ENCODE peak calls at places on chromosomes 4 and X, in five cellular contexts. O, C, H, M and V are unnamed samples.

GRCh38 chr4:30068234-30068633 is 651.9 kb upstream of the PCDH7 start:
- DNase-seq in M (no peak), O (no peak), C (no peak), H (no peak), V (no peak)

GRCh38 chrX:68895339-68896250 is 66.8 kb downstream of the EFNB1 start:
- DNase-seq in O (peak), H (no peak), M (peak), C (peak), V (no peak)

GRCh38 chr4:3042226-3042625 is 32.1 kb downstream of the HTT-AS start:
- DNase-seq in C (no peak), O (no peak), H (no peak), M (no peak), V (no peak)

GRCh38 chr4:89615056-89615455 is 221.9 kb downstream of the SNCA start:
- DNase-seq in M (no peak), O (no peak), C (no peak), H (no peak), V (no peak)

GRCh38 chr4:118969359-118969758 is 80.7 kb downstream of the SYNPO2 start:
- DNase-seq in M (peak), C (no peak), H (no peak), O (peak), V (no peak)

GRCh38 chr4:1045595-1046201 is 34.3 kb downstream of the FGFRL1 start:
- DNase-seq in O (no peak), H (no peak), C (no peak), M (no peak), V (no peak)

GRCh38 chrX:71210829-71211228 is 12.2 kb upstream of the GJB1 start:
- DNase-seq in C (no peak), O (no peak), M (no peak), H (no peak), V (no peak)

GRCh38 chrX:108025954-108026616 is 18.8 kb upstream of the VSIG1 start:
- DNase-seq in O (no peak), M (no peak), C (no peak), H (no peak), V (no peak)

GRCh38 chr4:87911252-87911774 is 64.2 kb upstream of the SPP1 start:
- DNase-seq in H (no peak), O (no peak), C (no peak), M (peak), V (no peak)

GRCh38 chrX:45068555-45068954 is 132.1 kb downstream of the DIPK2B start:
- DNase-seq in M (no peak), O (no peak), C (no peak), H (no peak), V (no peak)

GRCh38 chr4:74632634-74633033 is 161.7 kb downstream of the BTC start:
- DNase-seq in O (no peak), M (no peak), H (no peak), C (no peak), V (no peak)

GRCh38 chr4:9924750-9925149 is 96.5 kb downstream of the SLC2A9 start:
- DNase-seq in C (no peak), M (no peak), H (no peak), O (no peak), V (no peak)

GRCh38 chrX:47214435-47215077 is 3.9 kb upstream of the CDK16 start:
- DNase-seq in M (no peak), O (no peak), H (no peak), C (no peak), V (no peak)

GRCh38 chr4:97645437-97645836 is 497.8 kb downstream of the STPG2 start:
- DNase-seq in H (no peak), M (no peak), O (no peak), C (no peak), V (no peak)

GRCh38 chr4:183200453-183200852 is 101.4 kb downstream of the WWC2 start:
- DNase-seq in O (no peak), M (no peak), H (no peak), C (no peak), V (no peak)

GRCh38 chr4:34417160-34417559 is 1827.2 kb downstream of the ARAP2 start:
- DNase-seq in M (no peak), C (no peak), O (no peak), H (no peak), V (no peak)

GRCh38 chrX:47080915-47081236 is 2.6 kb downstream of the RGN start:
- DNase-seq in M (no peak), H (no peak), C (no peak), O (no peak), V (no peak)

DNA sequence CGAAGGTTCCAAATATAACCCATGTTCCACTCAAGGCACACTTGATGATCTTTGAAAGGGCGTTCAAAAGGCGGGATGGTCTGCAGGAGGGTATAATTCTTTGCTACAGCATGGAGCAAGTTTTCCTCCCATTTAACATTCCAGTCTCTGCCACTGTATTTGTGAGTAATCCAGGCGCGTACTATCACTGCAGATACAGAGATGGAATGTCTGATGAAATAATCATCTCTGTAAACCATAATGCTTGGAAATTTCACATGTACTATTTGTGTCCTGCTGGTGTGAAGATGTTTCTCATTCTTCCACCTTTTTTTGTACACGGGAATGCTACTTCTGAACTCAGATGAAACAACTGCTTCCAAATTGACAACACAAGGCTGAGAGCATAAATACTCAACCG is 15.5 kb downstream of the SEL1L3 start:
- DNase-seq in M (no peak), H (no peak), C (no peak), O (no peak), V (no peak)
- TF ChIP-seq GABPA in M (no peak), H (no peak), C (no peak), O (no peak), V (no peak)

DNA sequence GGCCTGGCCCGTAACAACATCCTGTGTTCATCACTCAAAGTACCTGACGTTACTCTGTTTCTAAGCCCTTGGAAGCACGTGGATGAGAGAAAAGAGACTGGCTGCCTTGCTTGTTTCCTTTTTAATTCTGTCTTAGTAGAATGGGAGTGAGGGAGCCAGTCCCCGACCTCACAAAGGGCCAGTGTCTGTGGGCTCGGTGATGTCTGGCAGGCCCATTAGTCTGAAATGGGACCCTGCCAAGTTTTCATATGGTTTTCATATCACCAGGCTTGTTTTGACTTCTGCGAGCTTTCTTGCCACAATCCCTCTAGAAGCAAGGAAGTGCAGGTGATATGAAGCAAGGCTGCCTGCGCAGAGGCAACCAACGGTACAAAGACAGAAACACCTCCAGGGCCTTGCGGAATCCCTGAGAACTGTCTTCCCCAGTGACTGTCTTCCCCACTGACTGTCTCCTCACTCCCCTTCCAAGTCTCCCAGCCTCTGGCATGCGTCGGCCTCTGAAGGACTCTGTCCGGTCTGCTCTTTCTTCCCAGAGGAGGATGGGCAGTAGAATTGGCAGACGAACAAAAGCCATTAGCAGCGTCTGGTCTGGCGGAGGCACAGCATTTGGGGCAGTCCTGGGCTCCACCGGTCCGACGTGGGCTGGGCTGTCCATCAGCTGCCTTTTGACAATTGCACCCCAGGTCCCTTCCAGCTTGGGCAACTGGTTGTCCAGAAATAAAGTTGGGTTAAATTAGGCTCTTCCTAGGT is 20.2 kb upstream of the RASL11B start:
- DNase-seq in O (peak), H (no peak), M (no peak), C (no peak), V (no peak)
- TF ChIP-seq REST in O (no peak), H (no peak), M (no peak), C (no peak), V (no peak)

DNA sequence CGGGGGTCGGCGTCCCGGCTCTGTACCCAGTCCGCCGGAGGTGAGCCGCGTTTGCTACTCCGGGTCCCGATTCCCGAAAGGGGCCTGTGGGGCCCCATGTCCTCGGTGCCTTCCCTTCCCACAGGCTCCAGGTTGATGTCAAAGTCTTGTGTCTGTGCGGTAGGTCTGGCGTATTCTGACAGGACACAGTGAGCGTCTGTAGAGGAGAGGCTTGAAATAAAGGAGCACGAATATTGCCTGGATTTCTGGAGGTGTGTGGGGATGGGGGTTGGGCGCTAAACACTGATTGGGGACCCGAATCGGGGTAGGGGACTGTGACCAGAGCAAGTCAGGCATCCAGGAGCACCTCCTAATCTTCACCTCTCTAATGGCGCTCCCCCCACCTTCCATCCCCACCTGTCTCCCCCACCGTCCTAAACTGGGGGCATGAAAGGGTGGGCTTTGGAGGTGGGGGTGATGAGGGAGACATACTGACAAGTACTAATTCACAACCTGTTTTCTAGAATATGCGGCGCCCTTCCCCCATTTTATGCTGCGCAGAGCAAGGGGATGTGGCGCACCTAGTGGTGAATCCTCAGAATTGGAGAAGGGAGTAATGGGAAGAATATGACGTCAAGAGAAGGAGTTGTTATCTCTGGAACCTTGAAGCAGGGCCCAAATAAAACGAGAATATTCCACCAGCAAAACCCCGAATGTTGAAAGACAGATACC is 874 bp downstream of the GPRASP2 start:
- DNase-seq in H (no peak), C (peak), O (peak), M (no peak), V (no peak)
- H3K27ac ChIP-seq in H (no peak), C (no peak), O (peak), M (no peak), V (no peak)

DNA sequence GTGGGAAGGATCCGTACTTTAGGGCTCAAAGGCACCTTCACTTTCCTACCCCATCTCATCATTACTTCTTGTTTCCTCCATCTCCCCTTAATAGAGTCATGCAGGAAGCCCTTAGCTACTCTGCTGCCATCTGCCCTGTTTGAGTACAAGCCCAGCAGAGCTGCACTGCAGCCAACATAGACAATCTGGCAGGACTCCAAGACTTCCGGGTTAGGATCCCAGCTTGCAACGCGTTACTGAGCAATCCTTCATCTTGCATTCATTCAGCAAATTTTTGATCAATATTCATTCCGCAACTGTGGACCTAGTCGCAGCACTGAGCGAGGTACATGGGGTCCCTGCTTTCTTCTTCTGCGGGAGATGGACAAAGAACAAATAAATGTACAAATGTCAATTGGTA is 344.9 kb downstream of the BCOR start:
- DNase-seq in C (no peak), H (no peak), M (no peak), O (no peak), V (peak)
- TF ChIP-seq GABPA in C (no peak), H (no peak), M (no peak), O (no peak), V (no peak)

DNA sequence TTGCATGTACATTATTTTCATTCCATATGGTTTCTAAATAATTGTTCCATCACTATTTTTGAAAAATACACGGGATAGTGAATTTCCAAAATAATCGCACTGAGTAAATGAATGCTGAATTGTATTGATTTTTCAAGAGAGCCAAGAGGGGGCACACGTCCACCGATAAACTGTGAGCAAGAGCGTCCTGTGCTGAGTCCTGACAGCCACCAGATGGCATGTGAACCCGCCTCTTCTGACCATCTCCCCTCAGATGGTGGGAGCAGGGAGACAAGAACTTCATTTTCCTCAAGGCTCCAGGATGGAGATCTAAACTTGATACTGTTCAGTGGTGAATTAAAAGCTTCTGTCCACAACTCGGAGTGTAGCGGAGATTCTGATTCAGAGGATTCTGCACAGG is 30.6 kb upstream of the IL9R start:
- DNase-seq in M (peak), C (peak), O (peak), H (peak), V (peak)
- TF ChIP-seq REST in M (no peak), C (no peak), O (no peak), H (no peak), V (no peak)

GRCh38 chr4:128517739-128518510 is 230.3 kb upstream of the PGRMC2 start:
- DNase-seq in C (peak), O (peak), H (peak), M (peak), V (peak)

GRCh38 chr4:128517096-128517738 is 229.6 kb upstream of the PGRMC2 start:
- DNase-seq in O (no peak), M (no peak), H (no peak), C (peak), V (no peak)

GRCh38 chr4:128521156-128521555 is 233.5 kb upstream of the PGRMC2 start:
- DNase-seq in C (no peak), H (no peak), O (no peak), M (peak), V (no peak)

GRCh38 chr4:128521634-128522253 is 234.1 kb upstream of the PGRMC2 start:
- DNase-seq in M (peak), H (no peak), C (peak), O (no peak), V (no peak)

GRCh38 chr4:128519163-128519810 is 231.7 kb upstream of the PGRMC2 start:
- DNase-seq in C (no peak), M (no peak), H (no peak), O (no peak), V (no peak)
- H3K27ac ChIP-seq in C (no peak), M (no peak), H (no peak), O (peak), V (no peak)

GRCh38 chr4:17780461-17781071 is 855 bp downstream of the FAM184B start:
- DNase-seq in C (no peak), M (no peak), O (no peak), H (no peak), V (no peak)
- TF ChIP-seq GABPA in C (no peak), M (no peak), O (no peak), H (no peak), V (no peak)